ENCODE peak calls at places on chromosomes 2 and 18, in nine cellular contexts. A, V, N, J, Y, G, X, E and L are unnamed samples.

GRCh38 chr2:166765141-166765540 is 123.1 kb upstream of the XIRP2 start:
- DNase-seq in A (no peak), V (peak), N (peak), J (no peak), Y (no peak), G (no peak), X (no peak), E (no peak), L (no peak)

GRCh38 chr2:131055169-131056065 is 37.8 kb downstream of the FAM168B start:
- DNase-seq in A (no peak), V (peak), N (peak), J (no peak), Y (no peak), G (peak), X (no peak), E (no peak), L (no peak)

GRCh38 chr2:43218550-43219382 is 7.6 kb downstream of the ZFP36L2 start:
- DNase-seq in A (peak), V (peak), N (peak), J (peak), Y (peak), G (no peak), X (no peak), E (no peak), L (peak)

GRCh38 chr18:40048886-40049650 is 1906.0 kb upstream of the PIK3C3 start:
- DNase-seq in A (no peak), V (no peak), N (no peak), J (no peak), Y (no peak), G (no peak), X (no peak), E (no peak), L (no peak)

GRCh38 chr18:53033128-53033527 is 693.1 kb downstream of the DCC start:
- DNase-seq in A (no peak), V (no peak), N (no peak), J (no peak), Y (no peak), G (no peak), X (no peak), E (no peak), L (no peak)

GRCh38 chr2:130370490-130370889 is 14.6 kb downstream of the PTPN18 start:
- DNase-seq in A (no peak), V (no peak), N (no peak), J (peak), Y (no peak), G (no peak), X (no peak), E (no peak), L (peak)

GRCh38 chr2:11675423-11676112 is 5.6 kb upstream of the NTSR2 start:
- DNase-seq in A (no peak), V (no peak), N (no peak), J (no peak), Y (no peak), G (no peak), X (no peak), E (no peak), L (no peak)

GRCh38 chr2:64015898-64016297 is 3.3 kb downstream of the VPS54 start:
- DNase-seq in A (no peak), V (no peak), N (no peak), J (no peak), Y (no peak), G (no peak), X (no peak), E (peak), L (no peak)

GRCh38 chr18:44599409-44599808 is 81.3 kb upstream of the SETBP1 start:
- DNase-seq in A (no peak), V (peak), N (peak), J (no peak), Y (no peak), G (no peak), X (no peak), E (no peak), L (no peak)

GRCh38 chr2:85780316-85781092 is 26.7 kb downstream of the ATOH8 start:
- DNase-seq in A (no peak), V (no peak), N (no peak), J (no peak), Y (no peak), G (no peak), X (no peak), E (no peak), L (no peak)